ENCODE peak calls at places on chromosomes 13 and 19, in four cellular contexts. L is Daoy, H is hippocampal formation, E is amygdala. O is an unnamed sample.

GRCh38 chr13:94972262-94972661 is 259.9 kb upstream of the SOX21 start:
- DNase-seq in E (no peak), L (no peak), H (no peak), O (no peak)

GRCh38 chr19:1244693-1245451 is 3.3 kb downstream of the ATP5F1D start:
- DNase-seq in H (no peak), E (peak; percentile 37), L (no peak), O (no peak)

GRCh38 chr19:54653181-54653809 is 9.5 kb upstream of the LILRB4 start:
- DNase-seq in E (no peak), H (no peak), L (peak; percentile 32), O (peak; percentile 12)

GRCh38 chr19:17687857-17688784 is at the start of gene UNC13A:
- DNase-seq in L (peak; percentile 79), E (peak; percentile 17), H (peak; percentile 19), O (no peak)

GRCh38 chr13:28978574-28978973 is 158.4 kb downstream of the MTUS2 start:
- DNase-seq in E (no peak), H (no peak), L (no peak), O (no peak)

GRCh38 chr19:42279902-42280760 is 11.1 kb downstream of the CIC start:
- DNase-seq in L (peak; percentile 95), H (peak; percentile 94), E (peak; percentile 93), O (peak; percentile 90)

GRCh38 chr19:44925114-44925891 is 10.9 kb downstream of the APOC1 start:
- DNase-seq in E (peak; percentile 87), H (peak; percentile 79), L (peak; percentile 73), O (peak; percentile 70)

GRCh38 chr19:13872695-13873389 is 4.1 kb upstream of the NANOS3 start:
- DNase-seq in E (no peak), L (peak; percentile 49), H (no peak), O (no peak)

GRCh38 chr19:35300340-35300649 is 8.3 kb downstream of the MAG start:
- DNase-seq in E (no peak), L (no peak), H (no peak), O (no peak)

GRCh38 chr19:55362174-55362989 is 678 bp downstream of the GARIN5B start:
- DNase-seq in L (no peak), E (no peak), H (no peak), O (no peak)

GRCh38 chr19:53102701-53103140 is 501 bp downstream of the ZNF160 start:
- DNase-seq in L (peak; percentile 41), E (no peak), H (no peak), O (peak; percentile 26)

GRCh38 chr13:114115191-114115671 is 17.2 kb downstream of the RASA3 start:
- DNase-seq in L (peak; percentile 70), H (no peak), E (no peak), O (peak; percentile 95)

GRCh38 chr13:51523082-51523518 is 61.2 kb upstream of the WDFY2 start:
- DNase-seq in H (no peak), L (peak; percentile 71), E (no peak), O (peak; percentile 24)